ENCODE peak calls at places on chromosome 13, in eight cellular contexts. Y is naive thymus-derived CD4-positive, alpha-beta T cell; C is adrenal gland; S is A549; B is heart left ventricle; Q is tibial nerve; K is left lung; O is SJSA1. I is an unnamed sample. For H3K4me1 and H3K9me3, the result is how much of the 10 kb centered on the place peaks cover.

GRCh38 chr13:75550159-75550567 is 572 bp downstream of the UCHL3 start:
- DNase-seq in Y (no peak), C (peak), S (peak), B (no peak), Q (no peak), K (no peak), O (peak), I (no peak)

GRCh38 chr13:44218501-44219240 is 155.0 kb upstream of the SERP2 start:
- DNase-seq in Y (no peak), C (peak), S (no peak), B (peak), Q (peak), K (peak), O (no peak), I (no peak)

GRCh38 chr13:74576504-74576903 is 442.3 kb upstream of the KLF12 start:
- DNase-seq in Y (no peak), C (no peak), S (no peak), B (no peak), Q (no peak), K (no peak), O (no peak), I (no peak)

GRCh38 chr13:61078976-61079770 is 336.5 kb downstream of the PCDH20 start:
- DNase-seq in Y (no peak), C (no peak), S (no peak), B (no peak), Q (no peak), K (no peak), O (no peak), I (no peak)

GRCh38 chr13:79918620-79919019 is 422.3 kb downstream of the SPRY2 start:
- DNase-seq in Y (no peak), C (no peak), S (no peak), B (no peak), Q (no peak), K (no peak), O (no peak), I (no peak)

GRCh38 chr13:45626731-45627374 is 11.3 kb upstream of the ERICH6B start:
- DNase-seq in Y (no peak), C (no peak), S (no peak), B (no peak), Q (no peak), K (no peak), O (no peak), I (no peak)

GRCh38 chr13:86572115-86572514 is 772.9 kb upstream of the SLITRK6 start:
- DNase-seq in Y (no peak), C (no peak), S (no peak), B (no peak), Q (no peak), K (no peak), O (no peak), I (no peak)

GRCh38 chr13:38391341-38391740 is 41.7 kb downstream of the UFM1 start:
- DNase-seq in Y (no peak), C (no peak), S (no peak), B (no peak), Q (no peak), K (no peak), O (no peak), I (no peak)

GRCh38 chr13:47459512-47459911 is 541.6 kb downstream of the SUCLA2 start:
- DNase-seq in Y (no peak), C (no peak), S (no peak), B (no peak), Q (no peak), K (no peak), O (no peak), I (no peak)

GRCh38 chr13:34159946-34160345 is 342.0 kb downstream of the RFC3 start:
- DNase-seq in Y (no peak), C (no peak), S (no peak), B (no peak), Q (no peak), K (no peak), O (no peak), I (no peak)

GRCh38 chr13:32134241-32134801 is 102.7 kb downstream of the FRY start:
- DNase-seq in Y (no peak), C (no peak), S (no peak), B (no peak), Q (no peak), K (no peak), O (no peak), I (no peak)

GRCh38 chr13:109148243-109148642 is 518.8 kb downstream of the MYO16 start:
- DNase-seq in Y (no peak), C (no peak), S (no peak), B (no peak), Q (no peak), K (no peak), O (peak), I (no peak)

GRCh38 chr13:31528176-31528575 is 211.2 kb upstream of the RXFP2 start:
- DNase-seq in Y (no peak), C (no peak), S (no peak), B (no peak), Q (no peak), K (no peak), O (no peak), I (no peak)

GRCh38 chr13:111546921-111547675 is 226.7 kb downstream of the TEX29 start:
- DNase-seq in Y (no peak), C (no peak), S (no peak), B (no peak), Q (no peak), K (peak), O (peak), I (no peak)

GRCh38 chr13:49828452-49828851 is 36.0 kb upstream of the KPNA3 start:
- DNase-seq in Y (no peak), C (no peak), S (no peak), B (no peak), Q (no peak), K (no peak), O (no peak), I (no peak)

GRCh38 chr13:77815330-77815729 is 103.3 kb downstream of the EDNRB start:
- DNase-seq in Y (no peak), C (no peak), S (no peak), B (no peak), Q (no peak), K (no peak), O (no peak), I (no peak)

GRCh38 chr13:101785858-101786257 is 333.4 kb downstream of the ITGBL1 start:
- DNase-seq in Y (no peak), C (no peak), S (peak), B (peak), Q (no peak), K (no peak), O (no peak), I (no peak)

GRCh38 chr13:79307433-79307861 is 98.6 kb downstream of the RBM26 start:
- DNase-seq in Y (no peak), C (no peak), S (no peak), B (no peak), Q (no peak), K (no peak), O (no peak), I (no peak)

GRCh38 chr13:93690139-93690538 is 463.5 kb downstream of the GPC6 start:
- DNase-seq in Y (no peak), C (no peak), S (no peak), B (no peak), Q (no peak), K (no peak), O (peak), I (no peak)

GRCh38 chr13:75666646-75667351 is 30.7 kb downstream of the LMO7 start:
- DNase-seq in Y (no peak), C (no peak), S (no peak), B (no peak), Q (no peak), K (no peak), O (no peak), I (no peak)

GRCh38 chr13:23212621-23213020 is 31.8 kb downstream of the SGCG start:
- DNase-seq in Y (no peak), C (no peak), S (no peak), B (no peak), Q (no peak), K (no peak), O (no peak), I (no peak)
- H3K4me1 ChIP-seq in Y (under half), C (under half), S (under half), B (under half), Q (under half), K (under half), O (under half), I (under half)

DNA sequence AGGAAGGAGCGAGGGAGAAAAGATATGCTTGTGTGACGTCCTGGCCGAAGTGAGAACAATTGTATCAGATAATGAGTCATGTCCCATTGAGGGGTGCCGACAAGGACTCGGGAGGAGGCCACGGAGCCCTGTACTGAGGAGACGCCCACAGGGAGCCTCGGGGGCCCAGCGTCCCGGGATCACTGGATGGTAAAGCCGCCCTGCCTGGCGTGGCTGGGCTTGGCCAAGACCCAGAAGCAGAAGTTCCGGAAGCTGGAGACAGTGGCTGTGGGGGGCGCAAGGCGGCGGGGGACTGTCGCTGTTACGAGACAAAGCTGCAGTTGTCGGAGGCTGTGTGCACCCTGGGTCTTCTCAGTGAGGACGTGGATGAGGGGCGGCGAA is 54.2 kb downstream of the MCF2L start:
- DNase-seq in Y (no peak), C (no peak), S (no peak), B (no peak), Q (no peak), K (peak), O (no peak), I (no peak)
- H3K9me3 ChIP-seq in Y (under half), C (under half), S (under half), B (under half), Q (under half), K (under half), O (under half), I (under half)

GRCh38 chr13:103224804-103225203 is 158.6 kb upstream of the SLC10A2 start:
- DNase-seq in Y (no peak), C (no peak), S (no peak), B (no peak), Q (no peak), K (no peak), O (no peak), I (no peak)

DNA sequence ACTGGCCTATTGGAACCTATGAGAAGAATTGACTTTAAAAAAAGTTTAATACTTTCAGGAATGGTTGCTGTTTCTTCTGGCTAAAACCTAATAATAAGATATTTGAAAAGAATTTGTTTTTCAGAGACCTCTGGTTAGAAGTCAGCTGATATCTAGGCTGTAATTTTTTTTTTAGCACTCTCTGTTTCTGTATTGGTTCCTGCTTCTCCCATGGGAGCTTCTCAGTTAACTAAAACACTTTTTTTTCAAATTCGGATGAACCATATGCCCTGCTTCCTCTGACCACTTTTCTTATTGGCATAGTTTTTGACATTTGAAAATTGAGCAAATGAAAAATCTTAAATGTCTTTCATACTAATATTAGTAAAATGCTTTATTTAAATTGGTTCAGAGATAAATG is 163.5 kb upstream of the SLC10A2 start:
- DNase-seq in Y (no peak), C (no peak), S (no peak), B (no peak), Q (no peak), K (no peak), O (no peak), I (no peak)
- H3K4me1 ChIP-seq in Y (under half), C (under half), S (under half), B (under half), Q (under half), K (under half), O (under half), I (under half)

GRCh38 chr13:41107584-41108014 is 25.0 kb downstream of the KBTBD6 start:
- DNase-seq in Y (no peak), C (no peak), S (no peak), B (no peak), Q (no peak), K (no peak), O (no peak), I (no peak)
- H3K9me3 ChIP-seq in Y (under half), C (under half), S (under half), B (under half), Q (under half), K (under half), O (under half), I (under half)

DNA sequence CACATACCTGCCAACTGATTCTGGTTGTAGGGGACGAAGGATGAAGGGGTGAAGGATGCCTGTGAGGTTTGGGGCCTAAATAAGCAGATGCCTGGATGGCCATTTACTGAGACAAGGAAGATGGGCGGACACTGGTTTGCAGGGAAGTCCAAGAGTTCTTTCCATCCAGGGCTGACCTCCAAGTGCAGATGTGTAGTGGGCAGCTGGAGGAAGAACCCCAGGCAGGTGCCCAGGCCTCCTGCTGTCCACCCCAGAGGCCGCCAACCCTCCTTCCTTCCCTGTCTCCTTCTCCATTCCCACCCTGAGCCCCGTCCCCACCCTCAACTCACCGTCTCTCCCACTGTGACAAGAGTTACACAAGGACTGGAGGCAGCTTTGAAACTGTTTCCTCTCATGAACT is 171.5 kb downstream of the KATNAL1 start:
- DNase-seq in Y (no peak), C (no peak), S (no peak), B (no peak), Q (no peak), K (no peak), O (no peak), I (no peak)
- H3K4me1 ChIP-seq in Y (under half), C (under half), S (under half), B (under half), Q (under half), K (under half), O (under half), I (under half)

DNA sequence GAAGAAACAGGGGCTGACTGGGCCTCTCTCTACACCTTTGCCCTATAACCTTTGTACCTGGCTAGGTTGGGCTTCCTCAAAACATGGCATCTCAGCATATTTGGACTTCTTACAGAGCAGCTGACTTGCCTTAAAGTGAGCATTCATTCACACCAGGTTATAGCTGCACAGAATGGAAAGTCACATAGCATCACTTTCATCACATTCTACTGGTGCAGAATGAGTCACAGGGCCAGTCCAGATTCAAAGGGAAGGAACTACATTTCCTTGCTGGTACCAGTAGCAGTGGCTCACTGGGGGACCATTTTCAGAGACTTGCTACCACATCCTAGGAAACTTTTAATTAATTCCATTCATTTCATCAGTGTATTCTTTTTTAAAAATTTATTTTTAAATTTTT is 20.3 kb upstream of the TPTE2 start:
- DNase-seq in Y (no peak), C (no peak), S (no peak), B (no peak), Q (no peak), K (no peak), O (no peak), I (no peak)
- H3K9me3 ChIP-seq in Y (under half), C (under half), S (under half), B (under half), Q (under half), K (under half), O (under half), I (under half)

I was measured in effector memory CD4-positive, alpha-beta T cell.